ENCODE peak calls at places on chromosomes 3 and 15, in four cellular contexts. One of them, this sample, is unnamed. For H3K27me3, the result is how much of the 10 kb centered on the place peaks cover.

GRCh38 chr15:44137750-44138149 is 57.3 kb downstream of the FRMD5 start:
- DNase-seq in left lung: no peak
- DNase-seq in HCT116: no peak
- DNase-seq in BJ: peak
- DNase-seq in this sample: no peak

GRCh38 chr15:92605225-92605944 is 50.2 kb downstream of the FAM174B start:
- DNase-seq in BJ: no peak
- DNase-seq in left lung: no peak
- DNase-seq in HCT116: no peak
- DNase-seq in this sample: no peak

GRCh38 chr15:80974914-80975313 is 14.7 kb downstream of the MESD start:
- DNase-seq in HCT116: no peak
- DNase-seq in BJ: no peak
- DNase-seq in left lung: no peak
- DNase-seq in this sample: no peak

GRCh38 chr3:153096611-153097200 is 65.3 kb upstream of the RAP2B start:
- DNase-seq in HCT116: no peak
- DNase-seq in BJ: no peak
- DNase-seq in left lung: no peak
- DNase-seq in this sample: no peak

GRCh38 chr3:114496021-114496434 is 202.2 kb downstream of the TIGIT start:
- DNase-seq in HCT116: peak
- DNase-seq in BJ: peak
- DNase-seq in left lung: no peak
- DNase-seq in this sample: no peak

GRCh38 chr3:184110316-184110725 is 13.5 kb downstream of the HTR3E start:
- DNase-seq in BJ: no peak
- DNase-seq in left lung: no peak
- DNase-seq in HCT116: peak
- DNase-seq in this sample: no peak

GRCh38 chr3:99317196-99317595 is 321.2 kb upstream of the COL8A1 start:
- DNase-seq in left lung: no peak
- DNase-seq in BJ: no peak
- DNase-seq in HCT116: no peak
- DNase-seq in this sample: no peak

GRCh38 chr3:72449551-72449950 is 398.7 kb downstream of the SHQ1 start:
- DNase-seq in BJ: peak
- DNase-seq in left lung: no peak
- DNase-seq in HCT116: no peak
- DNase-seq in this sample: no peak

GRCh38 chr3:182092662-182093262 is 381.0 kb downstream of the SOX2 start:
- DNase-seq in left lung: no peak
- DNase-seq in BJ: no peak
- DNase-seq in HCT116: no peak
- DNase-seq in this sample: no peak

GRCh38 chr3:27720899-27721716 is 1.0 kb downstream of the EOMES start:
- DNase-seq in left lung: peak
- DNase-seq in HCT116: peak
- DNase-seq in BJ: no peak
- DNase-seq in this sample: no peak

GRCh38 chr3:27719306-27720003 is 2.7 kb downstream of the EOMES start:
- DNase-seq in BJ: no peak
- DNase-seq in left lung: no peak
- DNase-seq in HCT116: no peak
- DNase-seq in this sample: no peak

GRCh38 chr3:27718459-27718858 is 3.7 kb downstream of the EOMES start:
- DNase-seq in BJ: no peak
- DNase-seq in left lung: no peak
- DNase-seq in HCT116: no peak
- DNase-seq in this sample: no peak

GRCh38 chr3:27721717-27722564 is at the start of gene EOMES:
- DNase-seq in BJ: no peak
- DNase-seq in HCT116: peak
- DNase-seq in left lung: peak
- DNase-seq in this sample: no peak

DNA sequence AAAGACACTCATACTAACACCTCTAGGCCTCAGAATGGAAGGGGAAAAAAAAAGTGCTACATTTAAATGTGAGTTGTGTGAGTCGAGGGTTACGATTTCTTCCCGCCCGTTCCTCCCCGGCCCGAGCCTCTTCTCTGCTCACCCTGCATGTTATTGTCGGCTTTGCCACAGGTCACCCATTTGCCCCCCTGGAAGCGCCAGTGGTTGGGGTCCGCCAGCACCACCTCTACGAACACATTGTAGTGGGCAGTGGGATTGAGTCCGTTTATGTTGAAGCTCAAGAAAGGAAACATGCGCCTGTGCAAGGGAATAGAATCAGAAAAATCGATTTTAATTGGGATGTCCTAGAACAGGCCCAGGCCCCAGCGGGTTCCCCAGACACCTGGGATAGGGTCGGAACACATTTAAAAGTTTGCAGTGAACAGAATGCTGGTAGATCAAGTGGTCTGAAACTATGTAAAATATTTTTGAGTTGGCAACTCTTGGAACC is 2.0 kb downstream of the EOMES start:
- DNase-seq in BJ: no peak
- DNase-seq in left lung: peak
- DNase-seq in HCT116: no peak
- DNase-seq in this sample: no peak
- H3K27me3 ChIP-seq in BJ: half or more
- H3K27me3 ChIP-seq in left lung: half or more
- H3K27me3 ChIP-seq in HCT116: under half
- H3K27me3 ChIP-seq in this sample: under half

DNA sequence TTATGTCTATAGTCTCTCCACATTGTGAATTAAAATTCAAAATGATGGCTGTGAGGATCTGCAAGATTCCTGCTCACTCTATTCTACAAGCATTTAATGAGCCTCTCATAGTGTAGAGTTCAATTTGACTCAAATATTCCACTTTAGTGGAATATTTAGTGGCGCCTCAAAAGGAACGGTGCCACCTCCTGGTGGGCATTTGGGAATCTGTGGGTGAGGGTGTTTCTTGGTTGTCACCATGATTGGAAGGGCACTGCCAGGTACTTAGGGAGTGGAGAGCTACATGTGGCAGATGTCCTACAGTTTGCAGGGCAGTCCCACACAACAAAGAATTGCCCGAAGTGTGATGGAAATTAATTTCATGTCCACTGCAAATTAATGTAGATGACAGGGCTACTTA is 21.5 kb upstream of the KCNMB3 start:
- DNase-seq in BJ: no peak
- DNase-seq in left lung: no peak
- DNase-seq in HCT116: peak
- DNase-seq in this sample: no peak
- TF ChIP-seq CTCF in BJ: peak
- TF ChIP-seq CTCF in left lung: no peak
- TF ChIP-seq CTCF in HCT116: peak
- TF ChIP-seq CTCF in this sample: peak

DNA sequence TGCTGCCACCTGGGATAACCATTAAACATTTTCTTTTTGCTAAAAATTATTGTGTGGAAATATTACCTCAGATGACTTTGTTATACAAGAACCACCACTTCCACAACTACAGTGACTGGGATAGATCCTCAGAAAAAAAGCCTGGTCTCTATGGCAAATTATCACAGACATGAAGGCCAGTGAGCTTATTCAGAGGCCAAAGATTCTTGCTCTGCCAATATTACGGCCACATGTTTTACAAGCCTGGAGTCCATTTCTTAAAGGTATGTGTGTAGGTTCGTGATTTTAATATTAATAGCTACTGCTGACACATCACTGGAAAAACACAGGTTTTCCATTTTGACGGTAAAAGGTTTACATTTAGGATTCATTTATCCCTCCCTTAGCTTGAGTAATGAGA is 73.8 kb downstream of the MYO1E start:
- DNase-seq in left lung: no peak
- DNase-seq in BJ: no peak
- DNase-seq in HCT116: no peak
- DNase-seq in this sample: no peak
- H3K27me3 ChIP-seq in left lung: under half
- H3K27me3 ChIP-seq in BJ: under half
- H3K27me3 ChIP-seq in HCT116: under half
- H3K27me3 ChIP-seq in this sample: under half

GRCh38 chr3:120202363-120202762 is 82.7 kb downstream of the GPR156 start:
- DNase-seq in BJ: no peak
- DNase-seq in HCT116: no peak
- DNase-seq in left lung: no peak
- DNase-seq in this sample: no peak

GRCh38 chr3:120196333-120196732 is 88.7 kb downstream of the GPR156 start:
- DNase-seq in HCT116: no peak
- DNase-seq in BJ: no peak
- DNase-seq in left lung: no peak
- DNase-seq in this sample: no peak

GRCh38 chr3:120200836-120201235 is 84.2 kb downstream of the GPR156 start:
- DNase-seq in HCT116: no peak
- DNase-seq in BJ: no peak
- DNase-seq in left lung: no peak
- DNase-seq in this sample: no peak

GRCh38 chr3:120196812-120197211 is 88.2 kb downstream of the GPR156 start:
- DNase-seq in left lung: no peak
- DNase-seq in BJ: no peak
- DNase-seq in HCT116: no peak
- DNase-seq in this sample: no peak

DNA sequence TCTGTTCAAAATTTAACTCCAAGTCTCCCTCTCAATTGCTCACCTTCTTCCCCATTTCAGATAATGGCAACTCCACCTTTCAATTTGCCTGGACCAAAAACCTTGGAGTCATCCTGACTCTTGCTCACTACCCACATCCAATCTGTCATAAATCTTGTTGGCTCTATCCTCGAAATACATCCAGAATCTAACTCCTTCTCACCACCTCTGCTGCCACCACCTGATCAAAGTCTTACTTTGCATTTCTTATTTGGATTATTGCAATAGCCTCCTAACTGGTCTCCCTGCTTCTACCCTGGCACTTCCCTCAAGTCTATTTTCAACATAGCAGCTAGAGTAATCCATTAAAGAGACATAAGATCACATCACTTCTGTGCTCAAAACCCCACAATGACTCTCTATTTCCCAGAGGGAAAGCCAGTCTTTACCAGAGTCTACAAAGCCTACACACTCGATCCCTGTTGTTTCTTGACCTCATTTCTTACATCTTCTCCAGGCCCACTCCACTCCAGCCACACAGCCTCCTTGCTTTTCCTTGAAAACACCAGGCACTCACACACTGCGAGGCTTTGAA is 86.6 kb downstream of the GPR156 start:
- DNase-seq in left lung: no peak
- DNase-seq in HCT116: peak
- DNase-seq in BJ: no peak
- DNase-seq in this sample: no peak
- TF ChIP-seq CTCF in left lung: no peak
- TF ChIP-seq CTCF in HCT116: peak
- TF ChIP-seq CTCF in BJ: peak
- TF ChIP-seq CTCF in this sample: no peak

GRCh38 chr3:10443791-10444429 is 61.5 kb downstream of the ATP2B2 start:
- DNase-seq in HCT116: no peak
- DNase-seq in left lung: no peak
- DNase-seq in BJ: no peak
- DNase-seq in this sample: no peak
- H3K27me3 ChIP-seq in HCT116: under half
- H3K27me3 ChIP-seq in left lung: under half
- H3K27me3 ChIP-seq in BJ: under half
- H3K27me3 ChIP-seq in this sample: under half

GRCh38 chr15:68783226-68784054 is 37.3 kb downstream of the ANP32A start:
- DNase-seq in BJ: no peak
- DNase-seq in HCT116: peak
- DNase-seq in left lung: peak
- DNase-seq in this sample: no peak
- TF ChIP-seq CTCF in BJ: peak
- TF ChIP-seq CTCF in HCT116: peak
- TF ChIP-seq CTCF in left lung: peak
- TF ChIP-seq CTCF in this sample: no peak

GRCh38 chr3:34035775-34036174 is 237.3 kb downstream of the PDCD6IP start:
- DNase-seq in HCT116: no peak
- DNase-seq in left lung: no peak
- DNase-seq in BJ: no peak
- DNase-seq in this sample: no peak
- H3K27me3 ChIP-seq in HCT116: under half
- H3K27me3 ChIP-seq in left lung: under half
- H3K27me3 ChIP-seq in BJ: under half
- H3K27me3 ChIP-seq in this sample: under half

DNA sequence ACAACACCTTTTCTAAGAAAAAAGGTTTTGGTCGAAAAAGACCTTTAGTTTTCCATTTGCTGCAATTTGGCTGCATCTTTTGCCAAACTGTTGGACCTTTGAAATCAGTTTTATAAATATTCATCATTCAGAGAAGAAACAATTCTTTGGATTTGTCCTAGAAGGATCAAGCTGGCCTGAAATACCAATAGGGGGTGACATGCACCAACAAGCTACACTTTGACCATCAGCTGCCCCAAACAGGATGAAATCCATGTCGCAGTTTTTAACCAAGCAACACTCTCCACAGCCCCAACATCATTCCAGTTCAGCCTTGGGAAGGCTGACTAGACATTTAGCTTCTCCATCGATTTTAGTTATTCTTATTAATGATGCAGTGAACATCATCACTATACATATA is 9.8 kb downstream of the RPL15 start:
- DNase-seq in BJ: no peak
- DNase-seq in left lung: no peak
- DNase-seq in HCT116: no peak
- DNase-seq in this sample: no peak
- TF ChIP-seq CTCF in BJ: peak
- TF ChIP-seq CTCF in left lung: no peak
- TF ChIP-seq CTCF in HCT116: peak
- TF ChIP-seq CTCF in this sample: peak

GRCh38 chr3:13881536-13882410 is 1.9 kb upstream of the WNT7A start:
- DNase-seq in left lung: no peak
- DNase-seq in HCT116: no peak
- DNase-seq in BJ: no peak
- DNase-seq in this sample: peak
- H3K27me3 ChIP-seq in left lung: half or more
- H3K27me3 ChIP-seq in HCT116: under half
- H3K27me3 ChIP-seq in BJ: under half
- H3K27me3 ChIP-seq in this sample: half or more